ENCODE peak calls at places on chromosomes 1 and 21, in seven cellular contexts. One of them, this sample, is unnamed.

GRCh38 chr1:36384542-36385409 is 948 bp downstream of the STK40 start:
- DNase-seq in HEK293T: peak
- DNase-seq in NCI-H774: peak
- DNase-seq in HCT116: peak
- DNase-seq in renal cortical epithelial cell: peak
- DNase-seq in left cardiac atrium: peak
- DNase-seq in activated T-helper 1 cell treated with Interleukin-2 at 50 U/mL for 16 hours: no peak
- DNase-seq in this sample: peak

GRCh38 chr1:37429038-37429437 is 45.3 kb upstream of the ZC3H12A start:
- DNase-seq in HEK293T: no peak
- DNase-seq in renal cortical epithelial cell: no peak
- DNase-seq in NCI-H774: no peak
- DNase-seq in HCT116: no peak
- DNase-seq in left cardiac atrium: no peak
- DNase-seq in activated T-helper 1 cell treated with Interleukin-2 at 50 U/mL for 16 hours: no peak
- DNase-seq in this sample: no peak

GRCh38 chr1:53368314-53369033 is 40.6 kb upstream of the LRP8 start:
- DNase-seq in NCI-H774: no peak
- DNase-seq in left cardiac atrium: peak
- DNase-seq in HEK293T: no peak
- DNase-seq in renal cortical epithelial cell: no peak
- DNase-seq in HCT116: no peak
- DNase-seq in activated T-helper 1 cell treated with Interleukin-2 at 50 U/mL for 16 hours: no peak
- DNase-seq in this sample: no peak

GRCh38 chr21:33067045-33067444 is 2.9 kb upstream of the OLIG1 start:
- DNase-seq in activated T-helper 1 cell treated with Interleukin-2 at 50 U/mL for 16 hours: no peak
- DNase-seq in HEK293T: no peak
- DNase-seq in NCI-H774: no peak
- DNase-seq in renal cortical epithelial cell: no peak
- DNase-seq in left cardiac atrium: no peak
- DNase-seq in HCT116: no peak
- DNase-seq in this sample: no peak

GRCh38 chr1:159957824-159958268 is 3.8 kb upstream of the SLAMF9 start:
- DNase-seq in NCI-H774: no peak
- DNase-seq in activated T-helper 1 cell treated with Interleukin-2 at 50 U/mL for 16 hours: no peak
- DNase-seq in HCT116: no peak
- DNase-seq in renal cortical epithelial cell: no peak
- DNase-seq in left cardiac atrium: no peak
- DNase-seq in HEK293T: no peak
- DNase-seq in this sample: no peak

GRCh38 chr1:10941891-10942541 is 70.4 kb upstream of the TARDBP start:
- DNase-seq in HEK293T: peak
- DNase-seq in NCI-H774: no peak
- DNase-seq in left cardiac atrium: peak
- DNase-seq in renal cortical epithelial cell: peak
- DNase-seq in HCT116: no peak
- DNase-seq in activated T-helper 1 cell treated with Interleukin-2 at 50 U/mL for 16 hours: peak
- DNase-seq in this sample: peak

GRCh38 chr1:17538428-17539130 is 919 bp upstream of the ARHGEF10L start:
- DNase-seq in left cardiac atrium: peak
- DNase-seq in HEK293T: peak
- DNase-seq in HCT116: no peak
- DNase-seq in renal cortical epithelial cell: no peak
- DNase-seq in NCI-H774: no peak
- DNase-seq in activated T-helper 1 cell treated with Interleukin-2 at 50 U/mL for 16 hours: no peak
- DNase-seq in this sample: no peak

GRCh38 chr1:160127865-160128523 is 12.4 kb downstream of the ATP1A2 start:
- DNase-seq in NCI-H774: no peak
- DNase-seq in left cardiac atrium: no peak
- DNase-seq in HEK293T: no peak
- DNase-seq in renal cortical epithelial cell: peak
- DNase-seq in activated T-helper 1 cell treated with Interleukin-2 at 50 U/mL for 16 hours: no peak
- DNase-seq in HCT116: no peak
- DNase-seq in this sample: no peak

GRCh38 chr21:45293726-45294401 is 6.2 kb upstream of the POFUT2 start:
- DNase-seq in HCT116: no peak
- DNase-seq in HEK293T: no peak
- DNase-seq in left cardiac atrium: peak
- DNase-seq in activated T-helper 1 cell treated with Interleukin-2 at 50 U/mL for 16 hours: no peak
- DNase-seq in renal cortical epithelial cell: no peak
- DNase-seq in NCI-H774: no peak
- DNase-seq in this sample: no peak

GRCh38 chr1:180040034-180040433 is 85.4 kb downstream of the CEP350 start:
- DNase-seq in NCI-H774: no peak
- DNase-seq in HEK293T: no peak
- DNase-seq in left cardiac atrium: no peak
- DNase-seq in activated T-helper 1 cell treated with Interleukin-2 at 50 U/mL for 16 hours: no peak
- DNase-seq in renal cortical epithelial cell: peak
- DNase-seq in HCT116: peak
- DNase-seq in this sample: no peak

GRCh38 chr1:17591814-17592430 is 52.4 kb downstream of the ARHGEF10L start:
- DNase-seq in renal cortical epithelial cell: peak
- DNase-seq in HEK293T: no peak
- DNase-seq in activated T-helper 1 cell treated with Interleukin-2 at 50 U/mL for 16 hours: no peak
- DNase-seq in NCI-H774: no peak
- DNase-seq in HCT116: no peak
- DNase-seq in left cardiac atrium: no peak
- DNase-seq in this sample: no peak

GRCh38 chr1:148435406-148435805 is 47.7 kb downstream of the PPIAL4G start:
- DNase-seq in HEK293T: no peak
- DNase-seq in renal cortical epithelial cell: no peak
- DNase-seq in left cardiac atrium: no peak
- DNase-seq in NCI-H774: no peak
- DNase-seq in activated T-helper 1 cell treated with Interleukin-2 at 50 U/mL for 16 hours: no peak
- DNase-seq in HCT116: no peak
- DNase-seq in this sample: no peak

GRCh38 chr21:31326478-31327247 is 17.4 kb downstream of the TIAM1 start:
- DNase-seq in HCT116: no peak
- DNase-seq in renal cortical epithelial cell: no peak
- DNase-seq in HEK293T: no peak
- DNase-seq in NCI-H774: no peak
- DNase-seq in left cardiac atrium: no peak
- DNase-seq in activated T-helper 1 cell treated with Interleukin-2 at 50 U/mL for 16 hours: no peak
- DNase-seq in this sample: peak

GRCh38 chr1:179599623-179600249 is 8.1 kb downstream of the TDRD5 start:
- DNase-seq in HEK293T: peak
- DNase-seq in left cardiac atrium: no peak
- DNase-seq in HCT116: peak
- DNase-seq in renal cortical epithelial cell: peak
- DNase-seq in activated T-helper 1 cell treated with Interleukin-2 at 50 U/mL for 16 hours: no peak
- DNase-seq in NCI-H774: peak
- DNase-seq in this sample: no peak

GRCh38 chr1:12208764-12209494 is 20.9 kb upstream of the VPS13D start:
- DNase-seq in HCT116: peak
- DNase-seq in left cardiac atrium: peak
- DNase-seq in HEK293T: peak
- DNase-seq in renal cortical epithelial cell: peak
- DNase-seq in activated T-helper 1 cell treated with Interleukin-2 at 50 U/mL for 16 hours: peak
- DNase-seq in NCI-H774: peak
- DNase-seq in this sample: peak

GRCh38 chr1:157315544-157315943 is 177.3 kb upstream of the ETV3 start:
- DNase-seq in HCT116: no peak
- DNase-seq in left cardiac atrium: no peak
- DNase-seq in NCI-H774: no peak
- DNase-seq in activated T-helper 1 cell treated with Interleukin-2 at 50 U/mL for 16 hours: no peak
- DNase-seq in renal cortical epithelial cell: no peak
- DNase-seq in HEK293T: no peak
- DNase-seq in this sample: no peak

GRCh38 chr1:28249013-28249870 is 10.1 kb upstream of the SESN2 start:
- DNase-seq in activated T-helper 1 cell treated with Interleukin-2 at 50 U/mL for 16 hours: no peak
- DNase-seq in NCI-H774: peak
- DNase-seq in renal cortical epithelial cell: peak
- DNase-seq in HEK293T: peak
- DNase-seq in left cardiac atrium: peak
- DNase-seq in HCT116: peak
- DNase-seq in this sample: no peak

GRCh38 chr1:15919316-15919715 is 56.6 kb downstream of the ZBTB17 start:
- DNase-seq in HCT116: no peak
- DNase-seq in HEK293T: no peak
- DNase-seq in renal cortical epithelial cell: peak
- DNase-seq in NCI-H774: no peak
- DNase-seq in left cardiac atrium: no peak
- DNase-seq in activated T-helper 1 cell treated with Interleukin-2 at 50 U/mL for 16 hours: no peak
- DNase-seq in this sample: no peak

GRCh38 chr21:27831821-27832569 is 865.1 kb upstream of the ADAMTS5 start:
- DNase-seq in activated T-helper 1 cell treated with Interleukin-2 at 50 U/mL for 16 hours: no peak
- DNase-seq in NCI-H774: no peak
- DNase-seq in left cardiac atrium: no peak
- DNase-seq in HCT116: no peak
- DNase-seq in HEK293T: no peak
- DNase-seq in renal cortical epithelial cell: no peak
- DNase-seq in this sample: no peak

GRCh38 chr1:53292690-53293089 is 35.2 kb downstream of the LRP8 start:
- DNase-seq in left cardiac atrium: no peak
- DNase-seq in HEK293T: no peak
- DNase-seq in renal cortical epithelial cell: no peak
- DNase-seq in HCT116: no peak
- DNase-seq in activated T-helper 1 cell treated with Interleukin-2 at 50 U/mL for 16 hours: no peak
- DNase-seq in NCI-H774: no peak
- DNase-seq in this sample: no peak

GRCh38 chr1:12573015-12573825 is 44.8 kb downstream of the DHRS3 start:
- DNase-seq in NCI-H774: no peak
- DNase-seq in HCT116: no peak
- DNase-seq in renal cortical epithelial cell: no peak
- DNase-seq in activated T-helper 1 cell treated with Interleukin-2 at 50 U/mL for 16 hours: no peak
- DNase-seq in HEK293T: no peak
- DNase-seq in left cardiac atrium: no peak
- DNase-seq in this sample: no peak

GRCh38 chr1:151143057-151143435 is 3.4 kb downstream of the SEMA6C start:
- DNase-seq in HCT116: no peak
- DNase-seq in HEK293T: no peak
- DNase-seq in renal cortical epithelial cell: no peak
- DNase-seq in left cardiac atrium: no peak
- DNase-seq in NCI-H774: no peak
- DNase-seq in activated T-helper 1 cell treated with Interleukin-2 at 50 U/mL for 16 hours: no peak
- DNase-seq in this sample: no peak

GRCh38 chr1:244791061-244791460 is 44.4 kb upstream of the COX20 start:
- DNase-seq in HCT116: no peak
- DNase-seq in renal cortical epithelial cell: no peak
- DNase-seq in NCI-H774: no peak
- DNase-seq in HEK293T: no peak
- DNase-seq in left cardiac atrium: no peak
- DNase-seq in activated T-helper 1 cell treated with Interleukin-2 at 50 U/mL for 16 hours: no peak
- DNase-seq in this sample: no peak